ENCODE peak calls at places on chromosomes 12 and 14, in seven cellular contexts. X is astrocyte of the spinal cord; Q is CD4-positive, alpha-beta T cell; V is heart left ventricle; S is BE2C; U is GM12864; K is cardiac fibroblast. D is an unnamed sample.

GRCh38 chr14:99564256-99564902 is 39.6 kb downstream of the CCDC85C start:
- DNase-seq in K (peak), S (peak), Q (no peak), X (peak), U (no peak), V (peak), D (no peak)

GRCh38 chr12:53343978-53344377 is 7.8 kb upstream of the SP7 start:
- DNase-seq in K (no peak), S (no peak), Q (no peak), V (no peak), U (no peak), X (no peak), D (no peak)

GRCh38 chr12:101066489-101066888 is 143.5 kb downstream of the SLC5A8 start:
- DNase-seq in K (no peak), X (no peak), Q (no peak), V (no peak), S (no peak), U (no peak), D (no peak)

GRCh38 chr12:102197789-102198188 is at the start of gene PMCH:
- DNase-seq in K (no peak), X (peak), S (no peak), Q (no peak), U (peak), V (no peak), D (peak)

GRCh38 chr12:53561590-53561953 is 54.3 kb upstream of the NPFF start:
- DNase-seq in K (peak), X (peak), S (no peak), U (no peak), V (no peak), Q (no peak), D (peak)

GRCh38 chr12:107514887-107515445 is 170.6 kb upstream of the PWP1 start:
- DNase-seq in V (no peak), Q (no peak), U (no peak), K (peak), S (no peak), X (no peak), D (peak)

GRCh38 chr12:71636704-71637115 is 26.9 kb downstream of the ZFC3H1 start:
- DNase-seq in X (peak), U (peak), Q (no peak), V (no peak), K (peak), S (peak), D (peak)

GRCh38 chr12:45050331-45050750 is 558 bp downstream of the DBX2 start:
- DNase-seq in V (no peak), Q (no peak), K (no peak), U (no peak), X (no peak), S (no peak), D (no peak)

GRCh38 chr12:127399451-127399850 is 867.5 kb upstream of the TMEM132C start:
- DNase-seq in U (no peak), Q (no peak), S (no peak), K (no peak), X (no peak), V (no peak), D (no peak)

GRCh38 chr14:73877790-73878189 is 8.9 kb upstream of the ZNF410 start:
- DNase-seq in K (no peak), X (no peak), U (no peak), S (no peak), Q (no peak), V (no peak), D (no peak)

GRCh38 chr12:106145539-106146447 is 7.0 kb upstream of the NUAK1 start:
- DNase-seq in Q (no peak), S (no peak), U (no peak), X (no peak), V (peak), K (peak), D (no peak)

GRCh38 chr14:98160901-98161300 is 1111.1 kb downstream of the BCL11B start:
- DNase-seq in V (no peak), S (no peak), Q (no peak), K (no peak), X (no peak), U (no peak), D (peak)

GRCh38 chr14:41073544-41073943 is 533.1 kb upstream of the LRFN5 start:
- DNase-seq in Q (no peak), U (no peak), K (no peak), X (no peak), V (no peak), S (no peak), D (no peak)

DNA sequence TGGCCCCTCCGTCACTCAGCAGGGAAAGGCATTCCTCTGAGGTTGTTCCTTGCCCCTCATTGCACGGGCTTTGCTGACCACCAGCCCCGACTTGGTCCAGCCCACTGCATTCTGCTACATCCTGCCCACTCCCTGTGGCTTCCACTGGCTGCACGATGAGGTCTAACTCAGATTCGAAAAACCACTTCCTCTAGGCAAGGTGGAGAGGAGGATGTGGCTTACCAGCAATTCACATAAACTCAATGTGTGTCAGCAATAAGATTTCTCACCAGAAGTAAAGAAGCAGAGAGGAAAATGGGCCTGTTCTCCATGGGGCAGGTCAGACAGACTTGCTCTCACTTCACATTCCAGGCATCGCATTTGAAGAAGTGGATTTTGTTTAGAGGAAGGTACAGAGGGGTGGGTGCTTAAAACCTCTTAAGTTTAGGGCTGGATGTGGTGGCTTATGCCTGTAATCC is 14.7 kb downstream of the GPR68 start:
- DNase-seq in V (no peak), S (no peak), Q (peak), U (peak), K (no peak), X (peak), D (no peak)
- TF ChIP-seq CTCF in V (no peak), S (no peak), Q (no peak), U (no peak), K (no peak), X (no peak), D (no peak)

GRCh38 chr12:94965982-94966381 is 37.5 kb downstream of the NDUFA12 start:
- DNase-seq in Q (no peak), S (no peak), U (no peak), X (no peak), V (no peak), K (no peak), D (no peak)
- TF ChIP-seq CTCF in Q (no peak), S (no peak), U (no peak), X (no peak), V (no peak), K (no peak), D (no peak)

GRCh38 chr14:21825845-21826244 is 152.2 kb upstream of the OR4E1 start:
- DNase-seq in U (no peak), V (no peak), Q (no peak), S (no peak), K (no peak), X (no peak), D (no peak)

GRCh38 chr14:21822109-21822508 is 148.5 kb upstream of the OR4E1 start:
- DNase-seq in V (no peak), K (no peak), S (no peak), Q (no peak), X (no peak), U (no peak), D (peak)

DNA sequence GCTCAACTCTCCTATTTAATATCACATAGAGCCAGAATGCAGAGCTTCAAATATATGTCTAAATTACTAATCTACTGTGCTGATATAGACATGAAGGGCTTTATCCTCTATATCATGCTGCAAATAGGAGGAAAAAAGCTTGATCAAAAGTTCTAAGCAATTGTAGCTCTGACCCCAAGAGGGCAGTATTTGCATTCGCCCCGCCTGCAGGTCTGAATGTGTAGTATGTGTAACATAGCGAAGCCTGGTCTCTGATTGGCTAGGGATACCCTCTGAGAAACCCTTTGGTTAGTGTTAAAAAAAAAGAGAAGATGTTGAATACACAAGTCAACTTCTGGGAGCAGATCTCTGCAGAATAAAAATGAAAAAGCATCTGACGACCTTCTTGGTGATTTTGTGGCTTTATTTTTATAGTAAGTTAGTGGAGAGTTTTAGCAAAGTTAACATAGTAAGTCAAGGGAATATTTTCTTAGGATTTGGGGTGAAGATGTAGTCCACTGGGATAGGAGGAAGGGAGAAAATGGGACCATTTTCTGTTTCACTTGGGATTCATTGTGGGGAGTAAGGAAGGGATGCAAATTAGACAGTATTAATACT is 151.6 kb upstream of the OR4E1 start:
- DNase-seq in U (no peak), Q (peak), V (no peak), S (peak), K (peak), X (peak), D (peak)
- TF ChIP-seq CTCF in U (peak), Q (peak), V (peak), S (peak), K (peak), X (peak), D (peak)

GRCh38 chr12:80271770-80272169 is 172.3 kb upstream of the PTPRQ start:
- DNase-seq in K (peak), S (no peak), U (no peak), Q (no peak), V (no peak), X (no peak), D (no peak)
- TF ChIP-seq CTCF in K (no peak), S (no peak), U (no peak), Q (no peak), V (no peak), X (no peak), D (no peak)

GRCh38 chr14:69002069-69002468 is 23.0 kb upstream of the ACTN1 start:
- DNase-seq in Q (no peak), X (no peak), K (peak), U (no peak), V (peak), S (no peak), D (no peak)
- TF ChIP-seq CTCF in Q (no peak), X (peak), K (peak), U (no peak), V (peak), S (peak), D (no peak)

DNA sequence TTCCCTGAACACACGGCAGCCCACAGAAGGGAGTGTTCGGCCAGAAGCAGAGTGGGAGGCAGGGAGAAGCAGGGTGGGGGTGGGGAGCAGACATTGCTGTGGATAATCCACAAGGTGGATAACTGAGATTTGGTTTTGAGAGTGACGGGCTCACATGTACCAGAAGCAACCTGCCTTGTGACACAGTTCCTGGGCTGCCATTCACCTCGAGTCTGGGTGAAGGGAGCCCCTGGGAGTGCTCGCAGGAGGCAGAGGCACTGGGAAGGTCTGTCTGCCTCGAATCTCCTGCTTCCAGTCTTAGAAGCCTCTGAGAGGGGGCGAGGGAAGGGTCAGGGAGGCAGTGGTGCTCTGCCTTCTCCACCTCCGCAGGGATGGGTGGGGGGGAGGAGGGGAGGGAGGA is 24.6 kb downstream of the LRTM2 start:
- DNase-seq in U (no peak), X (no peak), V (no peak), Q (no peak), K (no peak), S (no peak), D (no peak)
- TF ChIP-seq CTCF in U (no peak), X (no peak), V (no peak), Q (no peak), K (no peak), S (no peak), D (no peak)

DNA sequence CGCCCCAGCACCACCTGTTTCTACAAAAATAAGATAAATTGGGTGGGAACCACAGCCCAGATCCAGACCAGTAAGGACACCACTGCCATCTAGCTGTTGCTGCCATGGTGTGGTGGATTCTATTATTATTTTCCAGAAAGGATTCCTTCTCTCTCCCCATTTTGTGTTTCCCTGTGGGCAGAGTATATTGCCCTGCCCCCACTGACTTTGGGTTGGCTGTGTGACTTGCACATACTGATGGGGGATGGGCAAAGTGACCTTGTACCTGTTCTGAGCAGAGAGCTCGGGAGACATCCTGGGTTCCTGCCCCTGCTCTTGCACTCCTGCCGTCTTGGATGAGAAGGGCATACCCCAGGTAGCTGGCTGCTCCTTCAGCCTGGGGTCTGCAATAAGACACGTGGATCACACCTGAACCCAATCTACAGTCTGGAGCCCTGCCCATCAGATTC is 24.3 kb downstream of the MOAP1 start:
- DNase-seq in Q (no peak), V (no peak), S (peak), X (no peak), U (no peak), K (peak), D (peak)
- TF ChIP-seq CTCF in Q (no peak), V (no peak), S (peak), X (peak), U (peak), K (peak), D (peak)

D was measured in epithelial cell of esophagus.